ENCODE peak calls at places on chromosomes 6 and 20, in eight cellular contexts. K is fibroblast of mammary gland, L is K562, J is esophagus squamous epithelium, C is heart right ventricle, B is tibial artery, H is ovary, M is pancreas. N is an unnamed sample.

GRCh38 chr20:13546497-13547131 is 92.1 kb downstream of the TASP1 start:
- DNase-seq in K (peak; percentile 74), L (peak; percentile 43), J (no peak), C (peak; percentile 48), B (peak; percentile 87), H (peak; percentile 46), M (peak; percentile 77), N (peak; percentile 72)

GRCh38 chr6:31407699-31408098 is 4.3 kb downstream of the MICA start:
- DNase-seq in K (peak; percentile 77), L (no peak), J (no peak), C (no peak), B (no peak), H (no peak), M (no peak), N (no peak)

GRCh38 chr20:16441526-16442164 is 131.6 kb downstream of the KIF16B start:
- DNase-seq in K (no peak), L (no peak), J (no peak), C (no peak), B (no peak), H (no peak), M (no peak), N (no peak)

GRCh38 chr6:125302840-125303511 is 1.2 kb upstream of the HDDC2 start:
- DNase-seq in K (no peak), L (peak; percentile 30), J (no peak), C (no peak), B (no peak), H (no peak), M (no peak), N (no peak)

GRCh38 chr20:39885975-39886649 is 802.9 kb downstream of the MAFB start:
- DNase-seq in K (peak; percentile 92), L (peak; percentile 7), J (peak; percentile 9), C (peak; percentile 69), B (peak; percentile 84), H (peak; percentile 58), M (peak; percentile 54), N (peak; percentile 58)

GRCh38 chr20:18712877-18713276 is 100.7 kb upstream of the SCP2D1 start:
- DNase-seq in K (no peak), L (no peak), J (no peak), C (no peak), B (no peak), H (no peak), M (no peak), N (no peak)

GRCh38 chr6:71349976-71350615 is 61.5 kb downstream of the OGFRL1 start:
- DNase-seq in K (peak; percentile 87), L (no peak), J (no peak), C (peak; percentile 69), B (peak; percentile 43), H (no peak), M (no peak), N (peak; percentile 29)

GRCh38 chr6:4402477-4402976 is 267.2 kb upstream of the ECI2 start:
- DNase-seq in K (peak; percentile 88), L (no peak), J (no peak), C (peak; percentile 71), B (peak; percentile 28), H (peak; percentile 14), M (no peak), N (peak; percentile 36)

GRCh38 chr20:45445805-45446562 is 23.6 kb upstream of the WFDC2 start:
- DNase-seq in K (peak; percentile 15), L (peak; percentile 68), J (no peak), C (no peak), B (no peak), H (no peak), M (no peak), N (no peak)

DNA sequence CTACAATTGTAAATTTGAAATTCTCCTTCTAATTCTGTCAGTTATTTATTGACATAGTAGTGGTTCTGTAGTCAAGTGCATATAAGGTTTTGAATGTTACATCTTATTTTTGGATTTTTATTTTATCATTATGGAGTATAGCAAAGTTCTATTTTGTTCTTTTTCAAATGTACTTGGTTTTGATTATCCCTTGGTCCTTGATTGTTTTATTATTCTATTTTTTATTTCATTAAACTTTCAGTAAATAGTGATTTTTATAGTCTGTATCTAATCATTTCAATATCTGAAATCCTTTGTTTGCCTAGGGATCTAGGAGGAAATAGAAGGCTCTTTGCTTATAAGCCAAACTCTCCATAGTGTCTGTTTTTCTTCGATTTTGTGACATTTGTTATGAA is 87.8 kb downstream of the HFE start:
- DNase-seq in K (no peak), L (no peak), J (no peak), C (no peak), B (no peak), H (no peak), M (no peak), N (no peak)
- H3K4me3 ChIP-seq in K (no peak overlapping the region), L (no peak overlapping the region), J (no peak overlapping the region), C (no peak overlapping the region), B (no peak overlapping the region), H (no peak overlapping the region), M (no peak overlapping the region), N (no peak overlapping the region)

GRCh38 chr6:34673079-34673478 is 23.5 kb downstream of the ILRUN start:
- DNase-seq in K (no peak), L (no peak), J (no peak), C (no peak), B (no peak), H (no peak), M (no peak), N (peak; percentile 30)

GRCh38 chr6:34674268-34674639 is 22.3 kb downstream of the ILRUN start:
- DNase-seq in K (no peak), L (no peak), J (no peak), C (no peak), B (no peak), H (no peak), M (no peak), N (no peak)

GRCh38 chr6:34671362-34671761 is 25.2 kb downstream of the ILRUN start:
- DNase-seq in K (peak; percentile 31), L (no peak), J (no peak), C (no peak), B (no peak), H (no peak), M (no peak), N (no peak)

GRCh38 chr6:34672657-34673043 is 23.9 kb downstream of the ILRUN start:
- DNase-seq in K (no peak), L (no peak), J (no peak), C (no peak), B (no peak), H (no peak), M (no peak), N (peak; percentile 14)

GRCh38 chr6:34671801-34672656 is 24.5 kb downstream of the ILRUN start:
- DNase-seq in K (peak; percentile 84), L (peak; percentile 84), J (no peak), C (no peak), B (peak; percentile 36), H (no peak), M (no peak), N (peak; percentile 27)
- H3K4me3 ChIP-seq in K (no peak overlapping the region), L (no peak overlapping the region), J (no peak overlapping the region), C (peak overlapping the region; percentile 1), B (no peak overlapping the region), H (no peak overlapping the region), M (no peak overlapping the region), N (no peak overlapping the region)

GRCh38 chr6:108119212-108120141 is 44.9 kb upstream of the OSTM1 start:
- DNase-seq in K (no peak), L (no peak), J (no peak), C (no peak), B (no peak), H (no peak), M (no peak), N (no peak)

GRCh38 chr6:108117427-108118358 is 43.2 kb upstream of the OSTM1 start:
- DNase-seq in K (peak; percentile 17), L (no peak), J (no peak), C (no peak), B (no peak), H (peak; percentile 38), M (no peak), N (peak; percentile 19)

GRCh38 chr6:108118359-108118724 is 43.8 kb upstream of the OSTM1 start:
- DNase-seq in K (no peak), L (no peak), J (no peak), C (no peak), B (no peak), H (no peak), M (no peak), N (no peak)

GRCh38 chr6:108120311-108120710 is 45.5 kb upstream of the NR2E1 start:
- DNase-seq in K (no peak), L (no peak), J (no peak), C (no peak), B (no peak), H (no peak), M (no peak), N (no peak)

GRCh38 chr6:108118791-108119211 is 44.3 kb upstream of the OSTM1 start:
- DNase-seq in K (peak; percentile 8), L (no peak), J (no peak), C (no peak), B (no peak), H (no peak), M (no peak), N (peak; percentile 30)
- H3K4me3 ChIP-seq in K (peak overlapping the region; percentile 38), L (no peak overlapping the region), J (peak overlapping the region; percentile 5), C (peak overlapping the region; percentile 69), B (peak overlapping the region; percentile 58), H (peak overlapping the region; percentile 9), M (no peak overlapping the region), N (no peak overlapping the region)

GRCh38 chr6:127971945-127972391 is 71.1 kb upstream of the THEMIS start:
- DNase-seq in K (peak; percentile 30), L (no peak), J (no peak), C (no peak), B (no peak), H (no peak), M (no peak), N (peak; percentile 46)
- H3K4me3 ChIP-seq in K (no peak overlapping the region), L (no peak overlapping the region), J (no peak overlapping the region), C (peak overlapping the region; percentile 3), B (no peak overlapping the region), H (no peak overlapping the region), M (no peak overlapping the region), N (no peak overlapping the region)

DNA sequence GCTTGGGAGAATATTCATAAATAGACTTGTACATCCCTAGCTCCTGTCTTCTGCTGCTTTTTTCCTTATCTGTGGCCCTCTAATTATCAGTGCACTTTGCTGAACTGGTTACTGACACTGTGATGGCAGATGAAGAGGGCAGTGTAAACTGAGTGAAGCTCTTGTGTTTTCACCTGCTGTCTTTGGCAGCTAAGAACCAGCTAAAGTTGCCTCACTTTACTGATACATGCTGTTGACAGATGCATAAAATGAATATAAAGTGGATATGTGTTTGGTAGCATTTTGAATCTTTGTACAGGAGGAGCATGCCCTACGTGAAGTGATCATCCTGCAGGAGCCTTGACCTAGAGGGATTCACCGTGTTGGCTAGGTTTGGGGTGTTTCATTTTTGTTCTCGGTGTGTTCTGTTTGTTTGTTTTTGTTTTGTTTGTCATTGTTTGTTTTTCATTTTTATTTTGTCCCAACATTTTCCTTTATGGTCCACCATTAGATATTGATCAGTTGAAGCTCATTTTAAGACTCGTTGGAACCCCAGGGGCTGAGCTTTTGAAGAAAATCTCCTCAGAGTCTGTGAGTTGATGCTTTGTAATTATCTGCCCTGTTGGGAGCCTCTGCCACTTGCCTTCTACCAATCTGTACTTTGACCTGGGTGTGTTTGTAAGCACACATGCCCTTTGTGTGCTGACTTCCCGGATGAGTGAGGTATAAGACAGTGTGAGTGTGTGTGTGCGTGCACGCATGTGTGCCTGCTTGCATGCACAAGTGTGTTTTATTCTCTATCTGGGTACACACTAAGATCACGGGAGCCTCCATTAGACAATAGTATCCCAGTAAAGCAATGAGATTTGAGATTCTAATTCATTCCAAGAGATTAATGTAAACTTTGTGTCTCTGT is 34.6 kb upstream of the MAPK13 start:
- DNase-seq in K (no peak), L (no peak), J (no peak), C (no peak), B (no peak), H (no peak), M (no peak), N (no peak)
- H3K4me3 ChIP-seq in K (no peak overlapping the region), L (no peak overlapping the region), J (no peak overlapping the region), C (no peak overlapping the region), B (no peak overlapping the region), H (no peak overlapping the region), M (no peak overlapping the region), N (no peak overlapping the region)

GRCh38 chr6:391559-392440 is at the start of gene IRF4:
- DNase-seq in K (peak; percentile 9), L (no peak), J (no peak), C (no peak), B (no peak), H (no peak), M (no peak), N (no peak)
- H3K4me3 ChIP-seq in K (peak within 1 kb of the TSS; percentile 20), L (no peak within 1 kb of the TSS), J (peak within 1 kb of the TSS; percentile 31), C (peak within 1 kb of the TSS; percentile 59), B (peak within 1 kb of the TSS; percentile 47), H (peak within 1 kb of the TSS; percentile 20), M (peak within 1 kb of the TSS; percentile 3), N (no peak within 1 kb of the TSS)

N was measured in endothelial cell of umbilical vein.